ENCODE peak calls at places on chromosomes 12 and 14, in five cellular contexts. W is left ventricle myocardium superior; L is A172; V is DMS153; F is activated effector memory CD4-positive, alpha-beta T cell treated with Interleukin-2 at 50 U/mL for 16 hours. R is an unnamed sample.
A peak's percentile ranks its signal among the peaks of the same experiment; 100 is the strongest.

GRCh38 chr14:69567563-69567962 is 7.1 kb downstream of the CCDC177 start:
- DNase-seq in W (no peak), L (no peak), V (no peak), F (no peak), R (no peak)

GRCh38 chr12:12425616-12426015 is 68.7 kb downstream of the BORCS5 start:
- DNase-seq in W (no peak), L (no peak), V (no peak), F (no peak), R (no peak)

GRCh38 chr12:110619534-110619953 is 5.6 kb downstream of the TCTN1 start:
- DNase-seq in W (no peak), L (no peak), V (no peak), F (no peak), R (no peak)

GRCh38 chr14:74077401-74077800 is 6.9 kb downstream of the ALDH6A1 start:
- DNase-seq in W (no peak), L (no peak), V (no peak), F (no peak), R (no peak)

GRCh38 chr12:21026302-21026701 is 104.7 kb upstream of the SLCO1B1 start:
- DNase-seq in W (no peak), L (peak; percentile 65), V (peak; percentile 96), F (no peak), R (no peak)

GRCh38 chr12:115767921-115768320 is 509.6 kb downstream of the MED13L start:
- DNase-seq in W (no peak), L (no peak), V (no peak), F (no peak), R (no peak)

GRCh38 chr12:19529933-19530630 is 90.8 kb downstream of the AEBP2 start:
- DNase-seq in W (no peak), L (peak; percentile 37), V (no peak), F (no peak), R (no peak)

GRCh38 chr12:83010169-83010804 is 323.6 kb downstream of the TMTC2 start:
- DNase-seq in W (no peak), L (no peak), V (no peak), F (no peak), R (no peak)

GRCh38 chr14:35336171-35337073 is 44.2 kb downstream of the PSMA6 start:
- DNase-seq in W (peak; percentile 93), L (no peak), V (peak; percentile 49), F (no peak), R (peak; percentile 95)

GRCh38 chr14:30559638-30560071 is 697 bp downstream of the G2E3 start:
- DNase-seq in W (no peak), L (peak; percentile 2), V (no peak), F (no peak), R (no peak)

GRCh38 chr12:52235001-52235760 is 2.1 kb downstream of the KRT7 start:
- DNase-seq in W (no peak), L (no peak), V (no peak), F (no peak), R (no peak)

GRCh38 chr12:6207254-6207942 is 7.2 kb downstream of the CD9 start:
- DNase-seq in W (no peak), L (no peak), V (no peak), F (no peak), R (peak; percentile 23)

GRCh38 chr12:77685112-77685511 is 145.6 kb upstream of the NAV3 start:
- DNase-seq in W (peak; percentile 29), L (peak; percentile 68), V (peak; percentile 26), F (no peak), R (peak; percentile 65)

GRCh38 chr14:93832665-93833064 is 44.4 kb upstream of the PRIMA1 start:
- DNase-seq in W (peak; percentile 62), L (no peak), V (no peak), F (no peak), R (peak; percentile 42)

GRCh38 chr14:30656190-30656632 is 34.1 kb downstream of the SCFD1 start:
- DNase-seq in W (no peak), L (peak; percentile 11), V (no peak), F (no peak), R (peak; percentile 24)

GRCh38 chr12:113261847-113262470 is 40.7 kb downstream of the TPCN1 start:
- DNase-seq in W (no peak), L (no peak), V (no peak), F (no peak), R (peak; percentile 8)

GRCh38 chr12:124493809-124494750 is 73.3 kb downstream of the NCOR2 start:
- DNase-seq in W (no peak), L (no peak), V (no peak), F (no peak), R (no peak)

GRCh38 chr12:92928431-92928961 is 599 bp downstream of the EEA1 start:
- DNase-seq in W (peak; percentile 71), L (no peak), V (no peak), F (no peak), R (peak; percentile 57)

GRCh38 chr12:56358836-56359532 is 923 bp downstream of the STAT2 start:
- DNase-seq in W (no peak), L (peak; percentile 47), V (no peak), F (no peak), R (no peak)

GRCh38 chr14:90505531-90505930 is 108.7 kb downstream of the CALM1 start:
- DNase-seq in W (no peak), L (no peak), V (no peak), F (no peak), R (no peak)

GRCh38 chr14:22821193-22822016 is 6.2 kb upstream of the SLC7A7 start:
- DNase-seq in W (no peak), L (no peak), V (no peak), F (no peak), R (no peak)

GRCh38 chr12:104387190-104387589 is 69.6 kb upstream of the CHST11 start:
- DNase-seq in W (no peak), L (no peak), V (no peak), F (no peak), R (no peak)

GRCh38 chr12:30792085-30792484 is 37.3 kb upstream of the CAPRIN2 start:
- DNase-seq in W (no peak), L (no peak), V (no peak), F (no peak), R (no peak)

GRCh38 chr12:42385341-42385841 is 59.4 kb downstream of the PPHLN1 start:
- DNase-seq in W (no peak), L (no peak), V (no peak), F (no peak), R (no peak)

GRCh38 chr12:124426594-124427550 is 132.0 kb downstream of the RFLNA start:
- DNase-seq in W (no peak), L (no peak), V (no peak), F (no peak), R (no peak)

GRCh38 chr14:63896278-63896720 is 43.5 kb downstream of the SYNE2 start:
- DNase-seq in W (no peak), L (peak; percentile 37), V (peak; percentile 14), F (no peak), R (peak; percentile 65)

GRCh38 chr12:62660763-62661162 is 194.1 kb downstream of the MON2 start:
- DNase-seq in W (no peak), L (peak; percentile 39), V (no peak), F (no peak), R (no peak)

GRCh38 chr12:118371354-118372282 is 1.1 kb downstream of the TAOK3 start:
- DNase-seq in W (peak; percentile 48), L (no peak), V (no peak), F (no peak), R (peak; percentile 33)

GRCh38 chr14:100860556-100861187 is 34.8 kb downstream of the MEG3 start:
- DNase-seq in W (peak; percentile 17), L (no peak), V (no peak), F (no peak), R (no peak)

GRCh38 chr14:100592461-100592871 is 5.2 kb upstream of the BEGAIN start:
- DNase-seq in W (peak; percentile 19), L (no peak), V (no peak), F (no peak), R (peak; percentile 15)

GRCh38 chr12:88706286-88706685 is 126.0 kb upstream of the KITLG start:
- DNase-seq in W (no peak), L (no peak), V (no peak), F (no peak), R (no peak)

GRCh38 chr12:58443981-58444371 is 476.3 kb downstream of the LRIG3 start:
- DNase-seq in W (no peak), L (peak; percentile 58), V (no peak), F (no peak), R (no peak)

GRCh38 chr12:45010051-45010450 is 40.8 kb downstream of the DBX2 start:
- DNase-seq in W (no peak), L (no peak), V (no peak), F (no peak), R (no peak)

GRCh38 chr12:123036471-123037285 is 56.2 kb downstream of the ARL6IP4 start:
- DNase-seq in W (no peak), L (no peak), V (no peak), F (no peak), R (no peak)

GRCh38 chr12:65656904-65657351 is 167.4 kb upstream of the HMGA2 start:
- DNase-seq in W (no peak), L (peak; percentile 97), V (no peak), F (no peak), R (no peak)

GRCh38 chr12:109131522-109132050 is 15.2 kb downstream of the ACACB start:
- DNase-seq in W (peak; percentile 63), L (no peak), V (no peak), F (no peak), R (peak; percentile 43)

GRCh38 chr12:6036509-6036908 is 88.0 kb downstream of the VWF start:
- DNase-seq in W (no peak), L (no peak), V (no peak), F (no peak), R (no peak)

GRCh38 chr12:15632708-15633107 is 156.5 kb downstream of the EPS8 start:
- DNase-seq in W (no peak), L (no peak), V (no peak), F (no peak), R (no peak)

GRCh38 chr12:123387508-123388217 is 3.7 kb downstream of the KMT5A start:
- DNase-seq in W (no peak), L (no peak), V (no peak), F (no peak), R (no peak)

GRCh38 chr12:19972325-19973288 is 395.7 kb upstream of the PDE3A start:
- DNase-seq in W (no peak), L (no peak), V (no peak), F (no peak), R (no peak)